ENCODE peak calls at places on chromosomes 1 and 21, in five cellular contexts. Q is GM19239, L is cardiac fibroblast, K is midbrain, R is kidney. P is an unnamed sample.
A peak's percentile ranks its signal among the peaks of the same experiment; 100 is the strongest.

GRCh38 chr1:119898520-119898919 is 2.2 kb upstream of the ADAM30 start:
- DNase-seq in Q (no peak), R (no peak), L (no peak), K (no peak), P (no peak)

GRCh38 chr21:36541721-36542139 is 61.8 kb upstream of the CLDN14 start:
- DNase-seq in Q (no peak), R (no peak), K (no peak), L (no peak), P (no peak)

GRCh38 chr1:107851418-107851817 is 113.6 kb downstream of the VAV3 start:
- DNase-seq in R (no peak), L (no peak), K (no peak), Q (no peak), P (no peak)

GRCh38 chr1:151171190-151171589 is 4.6 kb downstream of the TMOD4 start:
- DNase-seq in K (no peak), R (no peak), L (no peak), Q (no peak), P (no peak)

GRCh38 chr21:40194181-40194580 is 326.9 kb downstream of the PCP4 start:
- DNase-seq in K (no peak), L (no peak), Q (no peak), R (no peak), P (no peak)

GRCh38 chr1:5725855-5726585 is 266.2 kb downstream of the NPHP4 start:
- DNase-seq in L (no peak), Q (no peak), R (no peak), K (no peak), P (no peak)

GRCh38 chr1:5961601-5962000 is 30.6 kb downstream of the NPHP4 start:
- DNase-seq in L (no peak), K (no peak), R (no peak), Q (no peak), P (no peak)

GRCh38 chr1:26025517-26025916 is 3.9 kb downstream of the EXTL1 start:
- DNase-seq in Q (no peak), K (no peak), R (no peak), L (no peak), P (no peak)

GRCh38 chr1:171595324-171595723 is 26.7 kb upstream of the MYOCOS start:
- DNase-seq in R (no peak), Q (no peak), L (no peak), K (no peak), P (no peak)

GRCh38 chr1:225845633-225846259 is 35.8 kb downstream of the EPHX1 start:
- DNase-seq in L (peak; percentile 84), R (peak; percentile 87), Q (no peak), K (peak; percentile 57), P (peak; percentile 79)

GRCh38 chr1:117564227-117565082 is 41.4 kb upstream of the TENT5C start:
- DNase-seq in K (no peak), R (no peak), L (no peak), Q (no peak), P (no peak)

GRCh38 chr1:118118469-118118868 is 66.6 kb downstream of the SPAG17 start:
- DNase-seq in L (no peak), K (no peak), Q (no peak), R (peak; percentile 53), P (peak; percentile 65)

GRCh38 chr1:89908993-89909436 is 85.9 kb upstream of the ZNF326 start:
- DNase-seq in R (no peak), L (peak; percentile 76), Q (no peak), K (no peak), P (no peak)

GRCh38 chr1:153386500-153386901 is 4.4 kb downstream of the S100A8 start:
- DNase-seq in Q (no peak), R (no peak), K (peak; percentile 7), L (no peak), P (no peak)

GRCh38 chr1:9052272-9053049 is 17.0 kb downstream of the SLC2A5 start:
- DNase-seq in Q (no peak), K (no peak), L (no peak), R (no peak), P (no peak)

GRCh38 chr1:119475866-119476439 is 31.1 kb upstream of the HSD3B1 start:
- DNase-seq in Q (peak; percentile 40), K (no peak), R (no peak), L (peak; percentile 45), P (peak; percentile 60)

GRCh38 chr1:233790662-233791371 is 113.7 kb upstream of the SLC35F3 start:
- DNase-seq in K (peak; percentile 82), Q (peak; percentile 48), R (no peak), L (peak; percentile 66), P (no peak)

GRCh38 chr1:240122639-240123604 is 31.2 kb downstream of the FMN2 start:
- DNase-seq in K (peak; percentile 67), Q (no peak), R (no peak), L (no peak), P (peak; percentile 42)

GRCh38 chr1:63320024-63320799 is 2.2 kb upstream of the FOXD3 start:
- DNase-seq in Q (no peak), K (no peak), L (no peak), R (no peak), P (no peak)

GRCh38 chr21:16775056-16775455 is 737.8 kb upstream of the CXADR start:
- DNase-seq in L (no peak), R (no peak), K (peak; percentile 59), Q (no peak), P (no peak)

GRCh38 chr1:55060133-55060999 is 21.0 kb downstream of the PCSK9 start:
- DNase-seq in L (no peak), K (no peak), R (no peak), Q (no peak), P (no peak)

GRCh38 chr1:1313500-1314236 is 5.3 kb downstream of the PUSL1 start:
- DNase-seq in L (no peak), R (no peak), Q (no peak), K (no peak), P (no peak)

GRCh38 chr21:21373969-21374368 is 375.8 kb downstream of the NCAM2 start:
- DNase-seq in Q (no peak), L (peak; percentile 21), K (no peak), R (no peak), P (no peak)

GRCh38 chr1:83509229-83509870 is 489.6 kb downstream of the TTLL7 start:
- DNase-seq in K (no peak), Q (no peak), R (no peak), L (no peak), P (no peak)

GRCh38 chr1:201676651-201677050 is 137.7 kb downstream of the NAV1 start:
- DNase-seq in R (no peak), K (no peak), L (no peak), Q (no peak), P (no peak)

GRCh38 chr1:22096036-22096435 is 43.5 kb downstream of the CDC42 start:
- DNase-seq in R (no peak), L (peak; percentile 23), Q (no peak), K (no peak), P (no peak)

GRCh38 chr1:41900611-41901444 is 17.9 kb downstream of the HIVEP3 start:
- DNase-seq in Q (no peak), R (no peak), L (peak; percentile 65), K (no peak), P (no peak)